ENCODE peak calls at places on chromosomes 7 and 10, in five cellular contexts. E is choroid plexus epithelial cell; Q is activated naive CD4-positive, alpha-beta T cell treated with anti-CD3 and anti-CD28 coated beads, Interleukin-2, amount 10 ng/mL, durations not matched to agents 7 days and 5 days; G is MV-4-11; F is endodermal cell. X is an unnamed sample.

GRCh38 chr10:71044720-71045119 is 156.4 kb upstream of the PCBD1 start:
- DNase-seq in Q (no peak), E (no peak), G (no peak), F (no peak), X (no peak)

GRCh38 chr10:95998274-95998673 is 45.1 kb upstream of the CCNJ start:
- DNase-seq in G (no peak), Q (no peak), F (no peak), E (no peak), X (no peak)

GRCh38 chr10:43128958-43129706 is 9.1 kb upstream of the CSGALNACT2 start:
- DNase-seq in G (peak), Q (peak), E (peak), F (peak), X (no peak)

GRCh38 chr7:2163565-2163964 is 69.2 kb downstream of the MAD1L1 start:
- DNase-seq in F (peak), E (no peak), G (no peak), Q (no peak), X (no peak)

GRCh38 chr7:2018786-2019692 is 213.7 kb downstream of the MAD1L1 start:
- DNase-seq in F (no peak), E (peak), Q (no peak), G (peak), X (no peak)

GRCh38 chr10:101310528-101311439 is 43.2 kb upstream of the BTRC start:
- DNase-seq in E (no peak), G (no peak), F (peak), Q (no peak), X (no peak)

GRCh38 chr10:122519144-122519543 is 41.4 kb upstream of the DMBT1 start:
- DNase-seq in Q (no peak), F (no peak), G (no peak), E (no peak), X (no peak)

GRCh38 chr7:142030294-142030693 is 34.6 kb downstream of the MGAM start:
- DNase-seq in G (peak), Q (no peak), F (no peak), E (peak), X (no peak)

GRCh38 chr7:78601728-78602127 is 803.2 kb downstream of the PHTF2 start:
- DNase-seq in F (no peak), G (no peak), E (no peak), Q (no peak), X (no peak)

GRCh38 chr7:92135100-92135429 is 788 bp upstream of the CYP51A1 start:
- DNase-seq in G (no peak), Q (peak), E (peak), F (no peak), X (no peak)

GRCh38 chr10:6669269-6669859 is 89.3 kb upstream of the PRKCQ start:
- DNase-seq in Q (peak), E (peak), F (peak), G (peak), X (no peak)

GRCh38 chr10:117477241-117477947 is 65.2 kb upstream of the EMX2 start:
- DNase-seq in Q (no peak), F (no peak), E (no peak), G (no peak), X (no peak)

GRCh38 chr10:2011106-2011716 is 273.9 kb upstream of the ADARB2 start:
- DNase-seq in F (peak), E (no peak), Q (no peak), G (no peak), X (no peak)

GRCh38 chr7:43577485-43577951 is 5.4 kb upstream of the STK17A start:
- DNase-seq in F (peak), G (no peak), E (peak), Q (no peak), X (no peak)

GRCh38 chr7:114354306-114354705 is 60.3 kb upstream of the FOXP2 start:
- DNase-seq in G (no peak), F (no peak), Q (no peak), E (no peak), X (no peak)

GRCh38 chr7:141744131-141744530 is 6.0 kb downstream of the SSBP1 start:
- DNase-seq in E (no peak), Q (no peak), G (no peak), F (no peak), X (no peak)

GRCh38 chr7:27548304-27548703 is 114.4 kb downstream of the HIBADH start:
- DNase-seq in Q (no peak), E (no peak), F (no peak), G (no peak), X (no peak)

GRCh38 chr7:112167144-112167543 is 39.1 kb downstream of the DOCK4 start:
- DNase-seq in E (no peak), G (no peak), F (no peak), Q (no peak), X (no peak)

GRCh38 chr7:130642383-130642782 is 26.2 kb downstream of the COPG2 start:
- DNase-seq in F (no peak), Q (no peak), E (no peak), G (no peak), X (no peak)

GRCh38 chr10:59708816-59709471 is 706 bp downstream of the SLC16A9 start:
- DNase-seq in F (peak), G (no peak), E (peak), Q (no peak), X (no peak)

GRCh38 chr7:22346383-22347107 is 10.4 kb downstream of the RAPGEF5 start:
- DNase-seq in Q (no peak), E (no peak), G (no peak), F (no peak), X (no peak)

GRCh38 chr7:103988468-103989199 is 824 bp downstream of the RELN start:
- DNase-seq in Q (no peak), E (peak), G (no peak), F (peak), X (no peak)

GRCh38 chr7:128946936-128947830 is 9.5 kb downstream of the IRF5 start:
- DNase-seq in Q (peak), G (peak), F (peak), E (no peak), X (no peak)

GRCh38 chr10:128024426-128024825 is 101.8 kb downstream of the MKI67 start:
- DNase-seq in E (no peak), F (no peak), G (peak), Q (no peak), X (no peak)

GRCh38 chr7:17302575-17303142 is 4.2 kb downstream of the AHR start:
- DNase-seq in Q (no peak), E (peak), G (peak), F (no peak), X (no peak)

GRCh38 chr10:79179404-79180309 is 110.9 kb downstream of the ZMIZ1 start:
- DNase-seq in G (no peak), Q (no peak), E (peak), F (peak), X (no peak)

GRCh38 chr10:128180843-128181242 is 54.6 kb upstream of the MKI67 start:
- DNase-seq in E (no peak), G (peak), F (no peak), Q (peak), X (no peak)

GRCh38 chr10:17993361-17993760 is 41.6 kb downstream of the SLC39A12 start:
- DNase-seq in F (no peak), E (peak), G (no peak), Q (no peak), X (no peak)

GRCh38 chr7:91264924-91265681 is 870 bp downstream of the FZD1 start:
- DNase-seq in E (peak), G (peak), F (peak), Q (peak), X (no peak)

GRCh38 chr7:11895352-11895751 is 63.4 kb upstream of the THSD7A start:
- DNase-seq in Q (no peak), F (no peak), G (no peak), E (no peak), X (no peak)

GRCh38 chr10:21385996-21386620 is 139.4 kb downstream of the SKIDA1 start:
- DNase-seq in Q (no peak), E (no peak), G (no peak), F (no peak), X (no peak)

GRCh38 chr10:31157125-31157983 is 125.7 kb upstream of the ZNF438 start:
- DNase-seq in F (no peak), G (no peak), Q (no peak), E (peak), X (no peak)

GRCh38 chr7:130152270-130153141 is 52.7 kb downstream of the TMEM209 start:
- DNase-seq in Q (no peak), E (peak), F (no peak), G (no peak), X (no peak)

GRCh38 chr7:28921822-28922221 is 36.3 kb downstream of the TRIL start:
- DNase-seq in Q (peak), E (peak), F (peak), G (peak), X (no peak)

GRCh38 chr10:60807499-60807898 is 29.2 kb downstream of the CDK1 start:
- DNase-seq in Q (no peak), G (no peak), E (no peak), F (no peak), X (no peak)

GRCh38 chr7:741191-741671 is 14.2 kb upstream of the PRKAR1B start:
- DNase-seq in G (no peak), F (no peak), Q (no peak), E (no peak), X (no peak)

GRCh38 chr10:76892766-76893479 is 744.7 kb downstream of the KCNMA1 start:
- DNase-seq in G (no peak), E (no peak), F (no peak), Q (no peak), X (no peak)

GRCh38 chr7:30898411-30898810 is 13.2 kb upstream of the AQP1 start:
- DNase-seq in Q (no peak), F (no peak), E (no peak), G (no peak), X (no peak)

GRCh38 chr10:97273700-97274099 is 18.7 kb downstream of the ARHGAP19 start:
- DNase-seq in E (no peak), G (no peak), Q (no peak), F (no peak), X (no peak)

GRCh38 chr7:2030475-2031456 is 202.0 kb downstream of the MAD1L1 start:
- DNase-seq in F (no peak), E (no peak), G (no peak), Q (peak), X (no peak)